ENCODE peak calls at places on chromosomes 6 and 20, in nine cellular contexts. L, E, U, S, Y, Q, I, J and X are unnamed samples. For H3K9me3, the result is how much of the 10 kb centered on the place peaks cover.

GRCh38 chr6:129351807-129352206 is 358.2 kb downstream of the ARHGAP18 start:
- DNase-seq in L (no peak), E (no peak), U (no peak), S (no peak), Y (no peak), Q (no peak), I (no peak), J (no peak), X (no peak)

GRCh38 chr6:119129148-119129967 is 50.9 kb upstream of the FAM184A start:
- DNase-seq in L (peak), E (peak), U (peak), S (peak), Y (peak), Q (no peak), I (no peak), J (no peak), X (no peak)

GRCh38 chr6:131281471-131282270 is 146.4 kb downstream of the AKAP7 start:
- DNase-seq in L (peak), E (peak), U (peak), S (peak), Y (no peak), Q (peak), I (peak), J (peak), X (peak)

GRCh38 chr6:160398674-160399271 is 50.6 kb downstream of the SLC22A3 start:
- DNase-seq in L (no peak), E (peak), U (no peak), S (peak), Y (no peak), Q (no peak), I (no peak), J (no peak), X (no peak)

GRCh38 chr6:28673800-28674671 is 148.4 kb downstream of the GPX5 start:
- DNase-seq in L (no peak), E (peak), U (peak), S (peak), Y (peak), Q (no peak), I (no peak), J (peak), X (no peak)

GRCh38 chr6:3869632-3870527 is 20.7 kb downstream of the FAM50B start:
- DNase-seq in L (no peak), E (no peak), U (peak), S (no peak), Y (no peak), Q (no peak), I (no peak), J (no peak), X (no peak)

GRCh38 chr20:58268936-58269619 is 40.4 kb upstream of the RAB22A start:
- DNase-seq in L (no peak), E (peak), U (no peak), S (peak), Y (no peak), Q (no peak), I (no peak), J (no peak), X (no peak)

GRCh38 chr20:5328228-5328627 is 11.5 kb upstream of the PROKR2 start:
- DNase-seq in L (no peak), E (no peak), U (no peak), S (no peak), Y (no peak), Q (no peak), I (no peak), J (no peak), X (no peak)

GRCh38 chr6:165568326-165568725 is 94.7 kb downstream of the PDE10A start:
- DNase-seq in L (no peak), E (no peak), U (no peak), S (no peak), Y (no peak), Q (no peak), I (no peak), J (no peak), X (no peak)

GRCh38 chr6:47292027-47292426 is 17.7 kb downstream of the TNFRSF21 start:
- DNase-seq in L (no peak), E (no peak), U (no peak), S (no peak), Y (no peak), Q (no peak), I (no peak), J (no peak), X (no peak)

GRCh38 chr20:48042628-48043027 is 257.3 kb upstream of the SULF2 start:
- DNase-seq in L (no peak), E (no peak), U (no peak), S (no peak), Y (no peak), Q (no peak), I (no peak), J (no peak), X (no peak)

GRCh38 chr20:35232575-35232974 is 6.1 kb downstream of the MMP24 start:
- DNase-seq in L (no peak), E (peak), U (no peak), S (peak), Y (peak), Q (no peak), I (no peak), J (no peak), X (no peak)

GRCh38 chr6:84018453-84019061 is 15.0 kb upstream of the MRAP2 start:
- DNase-seq in L (no peak), E (no peak), U (no peak), S (no peak), Y (no peak), Q (no peak), I (no peak), J (no peak), X (no peak)

GRCh38 chr6:38364127-38364526 is 275.6 kb downstream of the BTBD9 start:
- DNase-seq in L (no peak), E (no peak), U (no peak), S (no peak), Y (no peak), Q (no peak), I (no peak), J (no peak), X (no peak)

GRCh38 chr6:313917-314316 is 21.6 kb downstream of the DUSP22 start:
- DNase-seq in L (no peak), E (no peak), U (no peak), S (no peak), Y (no peak), Q (no peak), I (no peak), J (no peak), X (no peak)
- H3K9me3 ChIP-seq in L (under half), E (under half), U (under half), S (under half), Y (under half), Q (under half), I (under half), J (under half), X (under half)

GRCh38 chr6:15061908-15062307 is 184.0 kb upstream of the JARID2 start:
- DNase-seq in L (no peak), E (no peak), U (no peak), S (no peak), Y (no peak), Q (no peak), I (no peak), J (no peak), X (no peak)

GRCh38 chr6:15062311-15063252 is 183.3 kb upstream of the JARID2 start:
- DNase-seq in L (no peak), E (peak), U (no peak), S (peak), Y (peak), Q (no peak), I (no peak), J (no peak), X (peak)

GRCh38 chr6:15063253-15063853 is 182.5 kb upstream of the JARID2 start:
- DNase-seq in L (no peak), E (peak), U (peak), S (peak), Y (no peak), Q (peak), I (peak), J (no peak), X (peak)

GRCh38 chr6:15061176-15061575 is 184.7 kb upstream of the JARID2 start:
- DNase-seq in L (no peak), E (no peak), U (no peak), S (no peak), Y (no peak), Q (no peak), I (no peak), J (no peak), X (peak)

DNA sequence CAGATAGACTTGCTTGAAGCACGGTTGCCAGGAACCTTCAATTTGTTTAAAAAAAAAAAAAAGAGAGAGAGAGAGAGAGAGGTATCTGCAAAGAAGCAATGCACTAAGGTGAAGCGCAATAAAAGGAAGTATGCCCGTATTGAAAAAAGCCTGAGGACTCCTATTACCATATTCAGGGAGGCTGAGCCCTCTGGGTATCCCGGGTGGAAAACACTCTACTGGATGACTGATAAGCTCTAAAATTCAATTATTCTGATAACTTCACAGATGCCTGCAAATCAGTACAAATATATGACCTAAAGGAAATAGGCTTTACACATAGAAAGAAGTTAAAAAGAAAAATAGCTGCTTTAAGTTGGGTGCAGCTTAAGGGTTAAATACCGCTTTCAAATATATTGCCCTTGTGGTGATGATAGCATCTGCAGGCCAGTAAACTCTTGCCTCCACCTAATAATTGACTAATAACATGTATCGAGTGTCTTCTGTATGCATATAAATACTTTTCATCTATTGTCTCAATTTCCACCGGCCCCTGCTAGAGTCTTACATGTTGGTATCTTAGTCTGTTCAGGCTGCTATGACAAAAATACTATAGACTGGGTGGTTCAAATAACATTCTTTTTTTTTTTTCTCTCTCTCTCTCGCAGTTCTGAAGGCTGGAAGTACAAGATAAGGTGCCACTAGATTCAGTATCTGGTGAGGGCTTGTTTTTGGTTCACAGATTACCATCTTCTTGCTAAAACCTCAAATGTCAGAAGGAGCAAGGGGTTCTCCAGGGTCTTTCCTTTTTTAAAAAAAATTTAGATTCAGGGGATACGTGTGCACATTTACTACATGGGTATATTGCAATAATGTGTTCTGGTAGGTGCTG is 187.4 kb upstream of the JARID2 start:
- DNase-seq in L (no peak), E (no peak), U (no peak), S (no peak), Y (no peak), Q (no peak), I (no peak), J (no peak), X (no peak)
- TF ChIP-seq CTCF in L (no peak), E (no peak), U (no peak), S (peak), Y (peak), Q (no peak), I (no peak), J (no peak), X (no peak)

GRCh38 chr20:23909390-23909789 is 29.8 kb upstream of the CST5 start:
- DNase-seq in L (no peak), E (no peak), U (no peak), S (no peak), Y (no peak), Q (no peak), I (no peak), J (no peak), X (no peak)

DNA sequence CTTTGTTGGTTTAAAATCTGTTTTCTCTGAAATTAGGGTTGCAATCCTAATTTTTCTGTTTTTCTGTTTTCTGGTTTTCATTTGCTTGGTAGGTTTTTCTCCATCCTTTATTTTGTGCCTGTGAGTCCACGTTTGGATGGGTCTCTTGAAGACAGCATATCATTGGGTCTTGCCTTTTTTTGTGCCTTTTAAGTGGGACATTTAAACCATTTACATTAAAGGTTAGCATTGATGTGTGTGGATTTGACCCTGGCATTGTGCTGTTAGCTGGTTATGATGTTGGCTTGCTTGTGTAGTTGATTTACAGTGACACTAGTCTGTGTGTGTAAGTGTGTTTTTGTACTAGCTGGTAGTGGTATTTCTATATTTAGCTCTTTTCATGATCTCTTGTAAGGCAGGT is 28.0 kb upstream of the CST5 start:
- DNase-seq in L (no peak), E (no peak), U (no peak), S (no peak), Y (no peak), Q (no peak), I (no peak), J (no peak), X (no peak)
- H3K9me3 ChIP-seq in L (under half), E (under half), U (under half), S (under half), Y (under half), Q (under half), I (under half), J (under half), X (under half)

GRCh38 chr6:139538366-139538765 is 163.9 kb upstream of the CITED2 start:
- DNase-seq in L (no peak), E (no peak), U (no peak), S (no peak), Y (no peak), Q (no peak), I (no peak), J (no peak), X (no peak)
- TF ChIP-seq CTCF in L (no peak), E (no peak), U (no peak), S (no peak), Y (no peak), Q (no peak), I (no peak), J (no peak), X (no peak)

GRCh38 chr20:46501961-46502360 is 11.4 kb downstream of the ZNF334 start:
- DNase-seq in L (no peak), E (no peak), U (no peak), S (no peak), Y (no peak), Q (no peak), I (no peak), J (no peak), X (no peak)

GRCh38 chr20:46505501-46505900 is 7.9 kb downstream of the ZNF334 start:
- DNase-seq in L (no peak), E (no peak), U (no peak), S (no peak), Y (no peak), Q (no peak), I (no peak), J (no peak), X (no peak)

DNA sequence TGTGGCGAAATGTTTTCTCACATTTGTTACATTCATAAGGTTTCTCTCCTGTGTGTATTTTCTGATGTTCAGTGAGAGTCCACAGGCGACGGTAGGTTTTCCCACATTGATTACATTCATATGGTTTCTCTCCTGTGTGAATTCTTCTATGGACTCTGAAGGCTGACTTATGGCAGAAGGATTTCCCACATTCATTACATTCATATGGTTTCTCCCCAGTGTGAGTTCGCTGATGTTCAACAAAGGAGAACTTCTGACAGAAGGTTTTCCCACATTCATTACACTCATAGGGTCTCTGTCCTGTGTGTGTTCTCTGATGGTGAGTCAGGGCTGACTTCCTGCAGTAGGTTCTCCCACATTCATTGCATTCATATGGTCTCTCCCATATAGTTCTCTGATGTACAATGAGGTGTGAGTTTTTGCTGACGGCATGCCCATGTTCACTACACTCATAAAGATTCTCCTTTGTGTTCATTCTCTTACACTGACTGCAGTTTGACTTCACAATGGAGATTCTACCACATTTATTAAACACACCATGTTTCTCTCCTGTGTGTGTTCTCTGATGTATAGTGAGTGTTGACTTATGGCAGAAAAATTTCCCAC is 11.9 kb downstream of the ZNF334 start:
- DNase-seq in L (no peak), E (no peak), U (no peak), S (no peak), Y (no peak), Q (no peak), I (no peak), J (no peak), X (no peak)
- H3K9me3 ChIP-seq in L (under half), E (under half), U (under half), S (half or more), Y (under half), Q (under half), I (under half), J (under half), X (under half)

DNA sequence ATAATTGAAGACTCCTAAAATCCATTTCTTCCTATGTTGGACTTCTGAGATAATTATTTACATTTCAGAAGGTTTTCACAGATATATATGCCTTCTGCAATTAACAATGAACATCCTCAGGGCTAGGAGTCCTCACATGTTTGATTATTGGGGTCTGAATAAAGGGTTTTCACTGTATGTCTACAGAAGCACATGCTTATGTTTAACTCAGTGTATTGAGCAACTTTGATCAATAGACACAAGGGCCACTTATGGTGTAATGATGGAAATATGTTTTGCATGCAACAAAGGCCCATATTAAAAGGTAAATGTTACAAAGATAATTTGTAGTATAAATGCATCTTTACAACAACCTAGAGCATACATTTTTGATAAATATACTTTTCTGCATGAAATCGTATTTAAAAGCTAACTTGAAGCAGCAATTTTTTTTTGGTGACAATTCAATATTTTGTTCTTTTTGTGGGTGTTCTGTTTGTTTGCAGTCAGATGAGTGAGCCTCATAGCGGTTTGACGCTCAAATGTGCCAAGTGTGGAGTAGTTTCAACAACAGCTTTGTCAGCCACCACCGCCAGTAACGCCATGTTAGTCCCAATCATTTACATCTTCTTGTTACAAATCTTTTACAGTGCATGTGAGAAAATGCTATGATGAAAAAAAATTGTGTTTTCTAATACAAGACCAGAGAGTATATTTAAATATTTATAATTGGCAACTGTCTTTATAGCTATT is 458.2 kb downstream of the LMBRD1 start:
- DNase-seq in L (no peak), E (no peak), U (no peak), S (no peak), Y (no peak), Q (no peak), I (no peak), J (no peak), X (no peak)
- TF ChIP-seq CTCF in L (no peak), E (no peak), U (no peak), S (no peak), Y (no peak), Q (no peak), I (no peak), J (no peak), X (no peak)